ENCODE peak calls at places on chromosomes 13 and 19, in four cellular contexts. B is vagina, K is prostate gland, S is breast epithelium. Z is an unnamed sample. For H3K4me1, the result is how much of the 10 kb centered on the place peaks cover.

GRCh38 chr19:10718205-10719196 is 622 bp downstream of the DNM2 start:
- DNase-seq in B (no peak), K (no peak), S (no peak), Z (peak)

GRCh38 chr19:17125728-17126677 is 50.4 kb downstream of the MYO9B start:
- DNase-seq in B (no peak), K (no peak), S (no peak), Z (peak)

GRCh38 chr19:6458695-6459355 is 767 bp downstream of the SLC25A23 start:
- DNase-seq in B (no peak), K (no peak), S (no peak), Z (peak)

GRCh38 chr19:50333235-50333736 is 4.1 kb upstream of the KCNC3 start:
- DNase-seq in B (peak), K (peak), S (peak), Z (peak)

GRCh38 chr13:44763604-44764311 is 187.6 kb upstream of the TSC22D1 start:
- DNase-seq in B (no peak), K (peak), S (peak), Z (no peak)

GRCh38 chr19:46716013-46716671 is 772 bp downstream of the PRKD2 start:
- DNase-seq in B (no peak), K (no peak), S (no peak), Z (no peak)

GRCh38 chr19:728011-728410 is 19.3 kb downstream of the PALM start:
- DNase-seq in B (no peak), K (no peak), S (no peak), Z (peak)

GRCh38 chr19:5334366-5334739 is 6.3 kb downstream of the PTPRS start:
- DNase-seq in B (no peak), K (no peak), S (no peak), Z (no peak)

GRCh38 chr19:7426986-7427385 is 61.8 kb downstream of the PEX11G start:
- DNase-seq in B (no peak), K (no peak), S (no peak), Z (no peak)

GRCh38 chr13:20814224-20814910 is 40.6 kb upstream of the EEF1AKMT1 start:
- DNase-seq in B (peak), K (peak), S (peak), Z (no peak)

GRCh38 chr13:83883061-83883523 is 818 bp upstream of the SLITRK1 start:
- DNase-seq in B (no peak), K (no peak), S (no peak), Z (no peak)

GRCh38 chr13:73781384-73781783 is 352.8 kb downstream of the KLF12 start:
- DNase-seq in B (no peak), K (no peak), S (no peak), Z (no peak)

GRCh38 chr19:44998025-44998424 is 3.2 kb upstream of the RELB start:
- DNase-seq in B (no peak), K (no peak), S (no peak), Z (no peak)

GRCh38 chr13:39037410-39037879 is 444 bp downstream of the PROSER1 start:
- DNase-seq in B (no peak), K (no peak), S (no peak), Z (no peak)

DNA sequence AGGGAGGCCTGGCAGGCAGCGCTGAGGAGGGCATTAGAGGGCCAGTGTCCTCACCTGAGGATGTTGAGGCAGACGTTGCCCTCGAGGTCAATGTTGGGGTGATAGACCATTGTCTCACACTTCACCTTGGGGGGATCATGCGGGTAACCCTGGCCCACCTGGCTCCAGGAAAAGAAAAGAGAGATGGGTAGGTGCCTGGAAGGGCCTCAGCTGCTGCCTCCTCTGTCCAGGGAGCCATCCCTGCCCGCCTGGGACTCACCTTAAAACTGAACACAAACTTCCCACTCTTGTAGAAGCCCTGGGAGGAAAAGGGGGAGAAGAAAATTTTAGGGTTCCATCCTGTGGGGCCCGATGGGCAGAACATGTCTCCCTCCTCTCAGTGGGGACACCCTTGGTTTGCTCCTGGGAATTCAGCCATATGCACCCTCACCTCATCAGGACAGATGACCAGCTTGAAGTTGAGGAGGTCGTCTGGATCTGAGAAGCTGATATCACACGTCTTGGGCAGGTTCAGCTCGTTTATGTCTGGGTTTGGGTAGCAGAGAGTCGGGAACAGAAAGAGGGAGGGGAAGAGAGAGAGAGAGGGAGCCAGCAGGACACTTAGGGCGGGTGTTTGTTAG is 1.7 kb downstream of the UBE2M start:
- DNase-seq in B (peak), K (no peak), S (no peak), Z (no peak)
- H3K4me1 ChIP-seq in B (half or more), K (under half), S (under half), Z (under half)

GRCh38 chr13:52395704-52396103 is 10.3 kb downstream of the THSD1 start:
- DNase-seq in B (no peak), K (no peak), S (no peak), Z (no peak)
- TF ChIP-seq POLR2AphosphoS5 in B (no peak), K (no peak), S (no peak), Z (no peak)

GRCh38 chr13:31433201-31433600 is 233.4 kb downstream of the B3GLCT start:
- DNase-seq in B (no peak), K (no peak), S (no peak), Z (no peak)
- H3K27ac ChIP-seq in B (no peak), K (no peak), S (peak), Z (no peak)

GRCh38 chr19:19597809-19598306 is 20.6 kb downstream of the PBX4 start:
- DNase-seq in B (no peak), K (no peak), S (no peak), Z (no peak)

GRCh38 chr19:19592690-19593089 is 25.8 kb downstream of the PBX4 start:
- DNase-seq in B (no peak), K (no peak), S (no peak), Z (no peak)

GRCh38 chr19:19599190-19599535 is 19.3 kb downstream of the PBX4 start:
- DNase-seq in B (no peak), K (no peak), S (no peak), Z (no peak)

GRCh38 chr19:19594371-19594770 is 24.1 kb downstream of the PBX4 start:
- DNase-seq in B (no peak), K (no peak), S (no peak), Z (no peak)

DNA sequence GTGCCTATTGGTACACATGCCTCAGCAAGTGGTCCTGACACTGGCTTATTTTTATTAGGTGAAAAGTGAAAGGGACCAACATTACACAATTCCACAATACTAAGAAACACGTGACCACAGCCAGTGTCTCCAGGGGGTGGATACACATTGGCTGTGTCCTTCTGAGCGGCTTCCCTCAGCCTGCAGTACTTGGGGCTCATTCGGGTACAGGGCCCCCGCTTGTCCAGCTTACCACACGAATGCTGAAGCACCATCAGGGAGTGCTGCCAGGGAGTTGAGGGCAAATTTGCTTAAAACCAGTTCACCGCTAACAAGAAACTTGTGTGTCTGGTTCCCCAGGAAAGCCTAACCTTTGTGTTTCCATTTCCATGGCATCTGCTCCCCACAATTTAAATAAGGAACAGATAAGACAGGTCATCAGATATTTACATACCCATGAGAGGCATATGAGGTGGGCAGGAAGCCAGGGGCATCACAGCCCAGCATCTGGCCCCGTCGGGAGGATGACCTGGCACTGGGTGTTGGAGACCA is 23.3 kb downstream of the PBX4 start:
- DNase-seq in B (no peak), K (peak), S (no peak), Z (peak)
- H3K4me1 ChIP-seq in B (under half), K (under half), S (under half), Z (under half)

DNA sequence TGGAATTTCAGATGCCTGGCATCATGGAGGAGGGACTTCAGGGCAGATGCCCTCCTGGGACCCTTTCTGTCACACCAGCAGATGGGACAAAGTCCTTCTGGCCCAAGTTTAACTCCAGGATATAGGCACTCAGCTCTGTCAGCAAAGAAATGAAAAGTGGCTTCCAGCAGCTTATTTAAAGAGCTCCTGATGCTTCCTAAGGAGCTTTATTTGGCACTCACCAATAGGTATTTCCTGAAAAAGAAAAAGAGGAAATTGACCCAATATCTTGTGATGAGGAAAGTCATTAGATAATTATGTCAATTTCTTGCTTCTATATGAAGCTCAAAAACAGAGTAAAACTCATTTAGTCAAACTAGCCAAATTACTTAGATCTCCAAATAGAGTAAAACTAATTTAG is 224.6 kb downstream of the RAP2A start:
- DNase-seq in B (no peak), K (no peak), S (no peak), Z (no peak)
- TF ChIP-seq POLR2AphosphoS5 in B (no peak), K (no peak), S (no peak), Z (no peak)

GRCh38 chr13:106689906-106690305 is 122.0 kb upstream of the ARGLU1 start:
- DNase-seq in B (no peak), K (no peak), S (no peak), Z (no peak)

GRCh38 chr13:106691251-106691650 is 123.3 kb upstream of the ARGLU1 start:
- DNase-seq in B (peak), K (no peak), S (no peak), Z (no peak)

GRCh38 chr13:106688940-106689339 is 121.0 kb upstream of the ARGLU1 start:
- DNase-seq in B (peak), K (no peak), S (no peak), Z (no peak)

GRCh38 chr13:106691861-106692260 is 123.9 kb upstream of the ARGLU1 start:
- DNase-seq in B (no peak), K (no peak), S (no peak), Z (no peak)

DNA sequence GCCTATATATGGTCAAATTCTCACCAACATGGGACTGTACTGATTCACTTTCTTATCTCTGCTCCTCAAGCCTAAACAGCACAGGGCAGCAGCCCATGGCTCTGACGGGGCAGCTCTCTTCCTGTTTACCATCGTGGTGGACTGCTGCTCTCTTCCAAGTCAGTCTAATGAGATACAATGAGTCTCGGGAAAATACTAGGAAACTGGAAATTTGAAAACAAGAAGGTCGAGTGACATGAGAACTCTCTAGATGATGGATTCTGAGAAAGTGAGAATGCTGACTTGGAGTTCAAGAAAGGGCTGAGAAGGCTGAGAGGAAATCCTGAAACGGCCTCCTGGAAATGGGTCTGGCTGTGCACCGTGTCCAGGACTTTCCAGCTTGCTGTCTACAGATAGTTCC is 122.8 kb upstream of the ARGLU1 start:
- DNase-seq in B (peak), K (no peak), S (no peak), Z (peak)
- H3K27ac ChIP-seq in B (no peak), K (no peak), S (peak), Z (peak)

GRCh38 chr19:15268192-15268927 is 36.1 kb upstream of the EPHX3 start:
- DNase-seq in B (no peak), K (no peak), S (no peak), Z (no peak)
- H3K4me1 ChIP-seq in B (half or more), K (under half), S (under half), Z (half or more)

Z was measured in upper lobe of left lung.